ENCODE peak calls at places on chromosomes 5 and 9, in ten cellular contexts. V, M, T, J, U, W, I, X, N and S are unnamed samples.

GRCh38 chr5:119919279-119919678 is 289.9 kb downstream of the FAM170A start:
- DNase-seq in I (no peak), N (no peak), X (no peak), V (no peak), M (no peak), U (no peak), W (no peak), T (no peak), J (no peak), S (no peak)

GRCh38 chr9:136335296-136336155 is 8.2 kb downstream of the GPSM1 start:
- DNase-seq in V (no peak), X (no peak), I (no peak), J (no peak), W (no peak), T (no peak), M (no peak), N (no peak), U (no peak), S (no peak)

GRCh38 chr9:123834907-123835562 is 94.9 kb downstream of the DENND1A start:
- DNase-seq in I (no peak), M (peak), W (no peak), X (no peak), T (peak), N (no peak), J (peak), V (peak), U (peak), S (no peak)

GRCh38 chr5:117177302-117177701 is 602.7 kb upstream of the SEMA6A start:
- DNase-seq in U (no peak), X (no peak), J (no peak), M (no peak), T (no peak), V (no peak), W (no peak), I (no peak), N (no peak), S (no peak)

GRCh38 chr9:99269429-99269828 is 47.3 kb downstream of the SEC61B start:
- DNase-seq in T (peak), W (no peak), J (no peak), N (no peak), V (no peak), U (no peak), X (no peak), M (no peak), I (no peak), S (no peak)

GRCh38 chr5:173144200-173145176 is at the start of gene BNIP1:
- DNase-seq in J (peak), I (peak), W (peak), N (peak), X (peak), U (peak), T (peak), V (peak), M (peak), S (peak)

GRCh38 chr5:180915924-180916323 is 17.0 kb downstream of the BTNL8 start:
- DNase-seq in T (no peak), U (no peak), N (no peak), M (no peak), J (no peak), X (no peak), W (no peak), I (no peak), V (no peak), S (no peak)

GRCh38 chr5:38712416-38712815 is 133.4 kb upstream of the OSMR start:
- DNase-seq in X (no peak), U (no peak), M (no peak), I (no peak), W (no peak), N (no peak), V (no peak), T (no peak), J (no peak), S (no peak)

GRCh38 chr5:34660444-34660843 is 4.3 kb downstream of the RAI14 start:
- DNase-seq in X (no peak), V (no peak), W (no peak), M (no peak), U (no peak), I (no peak), J (no peak), T (peak), N (no peak), S (no peak)

GRCh38 chr9:7371032-7371431 is 428.5 kb downstream of the DMAC1 start:
- DNase-seq in N (no peak), W (no peak), V (no peak), X (no peak), T (no peak), I (no peak), M (no peak), U (no peak), J (no peak), S (no peak)

GRCh38 chr5:113166710-113167366 is 190.2 kb downstream of the DCP2 start:
- DNase-seq in M (peak), U (no peak), N (no peak), T (peak), V (no peak), W (no peak), X (no peak), I (no peak), J (no peak), S (no peak)

GRCh38 chr5:61280205-61280604 is 51.9 kb upstream of the ZSWIM6 start:
- DNase-seq in N (no peak), M (peak), I (peak), W (no peak), T (peak), X (peak), U (no peak), J (no peak), V (peak), S (no peak)

GRCh38 chr9:126487856-126488255 is 125.9 kb upstream of the LMX1B start:
- DNase-seq in T (no peak), U (no peak), I (no peak), M (no peak), J (no peak), W (no peak), V (no peak), X (no peak), N (no peak), S (no peak)

GRCh38 chr5:56737002-56737621 is 78.2 kb upstream of the MAP3K1 start:
- DNase-seq in M (no peak), X (no peak), W (no peak), V (no peak), J (no peak), U (no peak), N (no peak), T (peak), I (no peak), S (no peak)

GRCh38 chr9:137226338-137227056 is 805 bp upstream of the RNF224 start:
- DNase-seq in X (no peak), I (no peak), W (no peak), M (no peak), J (no peak), V (no peak), U (no peak), N (no peak), T (no peak), S (no peak)

GRCh38 chr9:33263131-33263935 is 1.2 kb downstream of the BAG1 start:
- DNase-seq in V (no peak), W (no peak), U (peak), M (peak), I (no peak), J (peak), N (no peak), T (peak), X (no peak), S (peak)

GRCh38 chr9:96513622-96514021 is 63.7 kb downstream of the HABP4 start:
- DNase-seq in I (no peak), J (no peak), V (no peak), M (no peak), X (no peak), N (no peak), W (no peak), U (no peak), T (peak), S (no peak)

GRCh38 chr9:134747951-134748489 is 106.4 kb downstream of the COL5A1 start:
- DNase-seq in I (no peak), V (no peak), N (no peak), U (no peak), T (no peak), X (no peak), M (no peak), W (no peak), J (no peak), S (no peak)

GRCh38 chr9:15211160-15211993 is 95.6 kb downstream of the TTC39B start:
- DNase-seq in V (peak), N (no peak), T (peak), M (peak), J (peak), W (peak), I (no peak), U (peak), X (peak), S (peak)

GRCh38 chr5:77990020-77990419 is 213.9 kb upstream of the TBCA start:
- DNase-seq in V (no peak), T (no peak), N (no peak), M (peak), X (no peak), I (peak), J (no peak), U (no peak), W (no peak), S (no peak)

GRCh38 chr9:77751341-77752091 is 103.4 kb upstream of the GNA14 start:
- DNase-seq in T (peak), V (peak), X (peak), W (no peak), J (peak), M (peak), N (no peak), U (no peak), I (peak), S (no peak)

GRCh38 chr5:66440202-66440680 is 156.0 kb upstream of the MAST4 start:
- DNase-seq in X (no peak), I (no peak), N (no peak), M (peak), U (no peak), T (peak), V (no peak), J (no peak), W (no peak), S (no peak)

GRCh38 chr5:157358871-157359270 is 92.9 kb downstream of the CYFIP2 start:
- DNase-seq in N (no peak), V (no peak), I (no peak), M (no peak), U (no peak), W (no peak), T (no peak), X (no peak), J (no peak), S (no peak)

GRCh38 chr9:135224921-135225541 is 137.6 kb downstream of the OLFM1 start:
- DNase-seq in J (no peak), W (no peak), V (no peak), U (no peak), I (no peak), N (peak), M (peak), X (no peak), T (no peak), S (no peak)

GRCh38 chr5:133421394-133421793 is 190.9 kb downstream of the FSTL4 start:
- DNase-seq in W (no peak), X (peak), V (peak), I (no peak), U (peak), M (peak), J (no peak), N (no peak), T (peak), S (no peak)

GRCh38 chr9:994005-994404 is 17.6 kb downstream of the DMRT3 start:
- DNase-seq in I (no peak), J (no peak), V (no peak), T (no peak), X (no peak), M (no peak), W (no peak), U (no peak), N (no peak), S (no peak)

GRCh38 chr9:93031629-93032431 is 26.7 kb upstream of the SUSD3 start:
- DNase-seq in V (no peak), I (no peak), U (no peak), M (no peak), N (no peak), X (no peak), W (no peak), J (no peak), T (no peak), S (no peak)

GRCh38 chr9:69542942-69543704 is 129.0 kb downstream of the APBA1 start:
- DNase-seq in T (no peak), U (no peak), I (no peak), M (peak), X (peak), V (no peak), J (peak), N (no peak), W (no peak), S (no peak)

GRCh38 chr9:81182421-81182820 is 506.9 kb downstream of the TLE1 start:
- DNase-seq in U (no peak), M (peak), N (no peak), I (no peak), W (no peak), J (no peak), V (no peak), X (no peak), T (peak), S (no peak)

GRCh38 chr5:62576570-62577172 is 1.9 kb upstream of the LRRC70 start:
- DNase-seq in N (no peak), X (no peak), M (no peak), I (no peak), U (no peak), J (no peak), V (no peak), W (no peak), T (no peak), S (no peak)

GRCh38 chr5:78647838-78648358 is 674 bp downstream of the LHFPL2 start:
- DNase-seq in N (no peak), U (peak), M (peak), V (no peak), W (peak), T (peak), X (peak), J (peak), I (no peak), S (no peak)

GRCh38 chr5:156380846-156381245 is 53.9 kb downstream of the SGCD start:
- DNase-seq in J (no peak), W (no peak), I (no peak), T (peak), X (no peak), U (no peak), N (no peak), M (no peak), V (no peak), S (no peak)

GRCh38 chr5:134103998-134104612 is 10.4 kb upstream of the TCF7 start:
- DNase-seq in X (no peak), J (no peak), V (no peak), I (no peak), N (no peak), T (no peak), U (no peak), M (no peak), W (no peak), S (no peak)